ENCODE peak calls at places on chromosomes 16 and 17, in six cellular contexts. One of them, this sample, is unnamed.

GRCh38 chr17:2852211-2852610 is 56.0 kb downstream of the RAP1GAP2 start:
- DNase-seq in GM23338: no peak
- DNase-seq in psoas muscle: no peak
- DNase-seq in glutamatergic neuron: no peak
- DNase-seq in breast epithelium: no peak
- DNase-seq in cardiac fibroblast: no peak
- DNase-seq in this sample: no peak

GRCh38 chr16:11534262-11534661 is 52.5 kb downstream of the LITAF start:
- DNase-seq in cardiac fibroblast: peak; percentile 29
- DNase-seq in GM23338: no peak
- DNase-seq in glutamatergic neuron: no peak
- DNase-seq in breast epithelium: no peak
- DNase-seq in psoas muscle: no peak
- DNase-seq in this sample: no peak

GRCh38 chr17:39114744-39115534 is 36.5 kb downstream of the PLXDC1 start:
- DNase-seq in breast epithelium: no peak
- DNase-seq in GM23338: no peak
- DNase-seq in psoas muscle: no peak
- DNase-seq in glutamatergic neuron: no peak
- DNase-seq in cardiac fibroblast: peak; percentile 26
- DNase-seq in this sample: no peak

GRCh38 chr17:80544655-80545498 is at the start of gene RPTOR:
- DNase-seq in glutamatergic neuron: peak; percentile 95
- DNase-seq in psoas muscle: peak; percentile 94
- DNase-seq in GM23338: peak; percentile 95
- DNase-seq in cardiac fibroblast: peak; percentile 93
- DNase-seq in breast epithelium: peak; percentile 81
- DNase-seq in this sample: peak; percentile 88

GRCh38 chr17:3547628-3548027 is 10.0 kb downstream of the TRPV3 start:
- DNase-seq in breast epithelium: no peak
- DNase-seq in cardiac fibroblast: no peak
- DNase-seq in psoas muscle: no peak
- DNase-seq in glutamatergic neuron: no peak
- DNase-seq in GM23338: no peak
- DNase-seq in this sample: no peak

GRCh38 chr17:82020874-82021727 is 1.6 kb downstream of the CENPX start:
- DNase-seq in GM23338: peak; percentile 53
- DNase-seq in breast epithelium: peak; percentile 81
- DNase-seq in psoas muscle: peak; percentile 90
- DNase-seq in cardiac fibroblast: peak; percentile 79
- DNase-seq in glutamatergic neuron: peak; percentile 79
- DNase-seq in this sample: peak; percentile 53

GRCh38 chr17:8353736-8354135 is 14.1 kb downstream of the ODF4 start:
- DNase-seq in GM23338: no peak
- DNase-seq in glutamatergic neuron: no peak
- DNase-seq in cardiac fibroblast: no peak
- DNase-seq in breast epithelium: no peak
- DNase-seq in psoas muscle: no peak
- DNase-seq in this sample: no peak

GRCh38 chr17:76723812-76724211 is 2.6 kb downstream of the JMJD6 start:
- DNase-seq in cardiac fibroblast: no peak
- DNase-seq in breast epithelium: no peak
- DNase-seq in psoas muscle: no peak
- DNase-seq in glutamatergic neuron: no peak
- DNase-seq in GM23338: no peak
- DNase-seq in this sample: no peak

GRCh38 chr17:8922451-8922850 is 43.1 kb downstream of the PIK3R5 start:
- DNase-seq in GM23338: no peak
- DNase-seq in glutamatergic neuron: no peak
- DNase-seq in breast epithelium: no peak
- DNase-seq in psoas muscle: no peak
- DNase-seq in cardiac fibroblast: peak; percentile 96
- DNase-seq in this sample: no peak

GRCh38 chr16:56948234-56948633 is 13.5 kb upstream of the CETP start:
- DNase-seq in breast epithelium: no peak
- DNase-seq in cardiac fibroblast: no peak
- DNase-seq in psoas muscle: no peak
- DNase-seq in glutamatergic neuron: no peak
- DNase-seq in GM23338: no peak
- DNase-seq in this sample: no peak

GRCh38 chr17:32671891-32672290 is 185.1 kb downstream of the CDK5R1 start:
- DNase-seq in glutamatergic neuron: no peak
- DNase-seq in breast epithelium: no peak
- DNase-seq in GM23338: no peak
- DNase-seq in cardiac fibroblast: peak; percentile 11
- DNase-seq in psoas muscle: peak; percentile 63
- DNase-seq in this sample: no peak

GRCh38 chr17:9002610-9003354 is 18.5 kb upstream of the NTN1 start:
- DNase-seq in cardiac fibroblast: no peak
- DNase-seq in breast epithelium: no peak
- DNase-seq in psoas muscle: no peak
- DNase-seq in GM23338: peak; percentile 67
- DNase-seq in glutamatergic neuron: peak; percentile 74
- DNase-seq in this sample: peak; percentile 66

GRCh38 chr17:45873728-45874127 is 20.6 kb upstream of the MAPT start:
- DNase-seq in cardiac fibroblast: no peak
- DNase-seq in glutamatergic neuron: peak; percentile 31
- DNase-seq in psoas muscle: no peak
- DNase-seq in GM23338: no peak
- DNase-seq in breast epithelium: no peak
- DNase-seq in this sample: no peak

GRCh38 chr16:79847101-79847500 is 246.6 kb upstream of the MAF start:
- DNase-seq in glutamatergic neuron: no peak
- DNase-seq in psoas muscle: no peak
- DNase-seq in cardiac fibroblast: no peak
- DNase-seq in breast epithelium: no peak
- DNase-seq in GM23338: no peak
- DNase-seq in this sample: no peak

GRCh38 chr16:24635900-24636610 is 93.4 kb upstream of the TNRC6A start:
- DNase-seq in glutamatergic neuron: no peak
- DNase-seq in GM23338: no peak
- DNase-seq in breast epithelium: peak; percentile 78
- DNase-seq in psoas muscle: peak; percentile 82
- DNase-seq in cardiac fibroblast: peak; percentile 95
- DNase-seq in this sample: no peak

GRCh38 chr17:80986816-80987480 is 4.7 kb upstream of the CHMP6 start:
- DNase-seq in glutamatergic neuron: no peak
- DNase-seq in cardiac fibroblast: no peak
- DNase-seq in GM23338: no peak
- DNase-seq in psoas muscle: peak; percentile 69
- DNase-seq in breast epithelium: no peak
- DNase-seq in this sample: no peak

DNA sequence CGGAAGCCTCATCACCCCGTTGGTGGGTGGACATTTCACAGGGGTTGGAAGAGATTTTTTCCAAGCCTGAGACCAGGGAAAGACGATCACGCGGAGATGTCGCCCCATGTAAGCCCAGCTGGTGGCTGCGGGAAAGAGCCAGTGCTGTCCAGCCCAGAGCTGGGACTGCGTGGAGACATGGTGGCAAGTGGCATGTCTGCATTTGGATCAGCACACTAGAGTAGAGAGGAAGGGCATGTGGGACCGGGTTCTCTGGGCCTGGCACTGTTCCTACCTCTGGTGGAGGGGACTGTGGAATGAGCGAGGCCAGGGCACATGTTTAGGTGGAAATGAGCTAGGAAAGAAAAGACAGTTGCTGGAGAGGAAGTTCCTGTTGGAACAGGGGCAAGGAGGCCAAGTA is 20.0 kb downstream of the SBK1 start:
- DNase-seq in breast epithelium: no peak
- DNase-seq in cardiac fibroblast: no peak
- DNase-seq in glutamatergic neuron: no peak
- DNase-seq in psoas muscle: no peak
- DNase-seq in GM23338: no peak
- DNase-seq in this sample: no peak
- TF ChIP-seq CTCF in breast epithelium: no peak
- TF ChIP-seq CTCF in cardiac fibroblast: no peak
- TF ChIP-seq CTCF in glutamatergic neuron: no peak
- TF ChIP-seq CTCF in psoas muscle: no peak
- TF ChIP-seq CTCF in GM23338: no peak
- TF ChIP-seq CTCF in this sample: no peak

DNA sequence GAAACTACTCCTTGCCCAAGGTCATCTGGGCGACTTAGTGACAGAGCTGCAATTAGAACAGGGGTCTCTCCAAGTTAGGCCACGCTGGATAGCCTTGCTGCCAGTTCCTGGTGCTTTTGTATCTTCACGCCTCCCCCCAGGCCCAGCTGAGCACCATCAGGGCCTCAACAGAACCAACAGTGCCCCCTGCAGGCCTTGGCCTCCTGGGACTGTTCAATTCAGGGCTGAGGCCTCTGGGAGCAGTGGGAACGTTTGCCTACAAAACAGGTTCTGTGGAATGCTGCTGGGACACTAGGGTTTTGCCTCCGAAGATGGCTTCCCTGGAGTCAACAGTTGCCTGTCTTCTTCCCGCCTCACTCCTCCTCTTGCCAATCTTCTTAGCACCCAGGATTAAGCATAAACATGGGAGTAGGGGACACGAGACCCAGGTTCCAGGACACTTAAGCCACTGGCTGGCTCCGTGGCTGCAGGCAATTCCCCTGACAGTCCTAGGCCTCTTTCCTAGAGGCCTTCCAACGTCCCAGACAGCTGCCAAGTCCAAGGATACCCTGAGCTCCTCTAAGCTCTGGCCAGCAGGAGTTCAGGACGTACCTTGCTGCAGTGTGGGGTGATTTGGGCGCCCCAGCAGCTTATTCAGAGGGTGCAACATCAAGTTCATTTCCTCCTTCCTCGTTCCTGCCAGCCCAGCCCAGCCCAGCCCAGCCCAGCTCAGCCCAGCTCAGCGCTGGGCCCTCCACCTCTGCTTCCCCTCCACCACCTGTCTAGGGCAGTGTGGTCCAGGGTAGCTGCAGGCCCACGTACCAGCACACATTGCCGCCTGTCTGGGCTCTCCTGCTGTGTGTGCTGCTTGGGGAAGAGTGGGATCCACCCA is 246.6 kb upstream of the RPL38 start:
- DNase-seq in glutamatergic neuron: peak; percentile 68
- DNase-seq in GM23338: peak; percentile 95
- DNase-seq in breast epithelium: no peak
- DNase-seq in cardiac fibroblast: no peak
- DNase-seq in psoas muscle: no peak
- DNase-seq in this sample: peak; percentile 89
- TF ChIP-seq CTCF in glutamatergic neuron: peak; percentile 50
- TF ChIP-seq CTCF in GM23338: peak; percentile 89
- TF ChIP-seq CTCF in breast epithelium: peak; percentile 8
- TF ChIP-seq CTCF in cardiac fibroblast: no peak
- TF ChIP-seq CTCF in psoas muscle: peak; percentile 17
- TF ChIP-seq CTCF in this sample: peak; percentile 74

GRCh38 chr17:57419940-57420522 is 163.7 kb downstream of the MSI2 start:
- DNase-seq in breast epithelium: no peak
- DNase-seq in GM23338: peak; percentile 43
- DNase-seq in glutamatergic neuron: no peak
- DNase-seq in cardiac fibroblast: no peak
- DNase-seq in psoas muscle: no peak
- DNase-seq in this sample: no peak
- TF ChIP-seq CTCF in breast epithelium: no peak
- TF ChIP-seq CTCF in GM23338: peak; percentile 30
- TF ChIP-seq CTCF in glutamatergic neuron: no peak
- TF ChIP-seq CTCF in cardiac fibroblast: no peak
- TF ChIP-seq CTCF in psoas muscle: no peak
- TF ChIP-seq CTCF in this sample: no peak

GRCh38 chr17:55360971-55361370 is 60.7 kb downstream of the MMD start:
- DNase-seq in cardiac fibroblast: no peak
- DNase-seq in GM23338: no peak
- DNase-seq in glutamatergic neuron: no peak
- DNase-seq in psoas muscle: no peak
- DNase-seq in breast epithelium: no peak
- DNase-seq in this sample: no peak

GRCh38 chr17:55351027-55351625 is 70.5 kb downstream of the MMD start:
- DNase-seq in glutamatergic neuron: no peak
- DNase-seq in psoas muscle: no peak
- DNase-seq in cardiac fibroblast: no peak
- DNase-seq in breast epithelium: no peak
- DNase-seq in GM23338: no peak
- DNase-seq in this sample: no peak

GRCh38 chr17:55354010-55354409 is 67.6 kb downstream of the MMD start:
- DNase-seq in glutamatergic neuron: no peak
- DNase-seq in breast epithelium: no peak
- DNase-seq in GM23338: no peak
- DNase-seq in psoas muscle: no peak
- DNase-seq in cardiac fibroblast: no peak
- DNase-seq in this sample: no peak

GRCh38 chr17:55354941-55355340 is 66.7 kb downstream of the MMD start:
- DNase-seq in cardiac fibroblast: no peak
- DNase-seq in psoas muscle: no peak
- DNase-seq in GM23338: no peak
- DNase-seq in breast epithelium: no peak
- DNase-seq in glutamatergic neuron: no peak
- DNase-seq in this sample: no peak

DNA sequence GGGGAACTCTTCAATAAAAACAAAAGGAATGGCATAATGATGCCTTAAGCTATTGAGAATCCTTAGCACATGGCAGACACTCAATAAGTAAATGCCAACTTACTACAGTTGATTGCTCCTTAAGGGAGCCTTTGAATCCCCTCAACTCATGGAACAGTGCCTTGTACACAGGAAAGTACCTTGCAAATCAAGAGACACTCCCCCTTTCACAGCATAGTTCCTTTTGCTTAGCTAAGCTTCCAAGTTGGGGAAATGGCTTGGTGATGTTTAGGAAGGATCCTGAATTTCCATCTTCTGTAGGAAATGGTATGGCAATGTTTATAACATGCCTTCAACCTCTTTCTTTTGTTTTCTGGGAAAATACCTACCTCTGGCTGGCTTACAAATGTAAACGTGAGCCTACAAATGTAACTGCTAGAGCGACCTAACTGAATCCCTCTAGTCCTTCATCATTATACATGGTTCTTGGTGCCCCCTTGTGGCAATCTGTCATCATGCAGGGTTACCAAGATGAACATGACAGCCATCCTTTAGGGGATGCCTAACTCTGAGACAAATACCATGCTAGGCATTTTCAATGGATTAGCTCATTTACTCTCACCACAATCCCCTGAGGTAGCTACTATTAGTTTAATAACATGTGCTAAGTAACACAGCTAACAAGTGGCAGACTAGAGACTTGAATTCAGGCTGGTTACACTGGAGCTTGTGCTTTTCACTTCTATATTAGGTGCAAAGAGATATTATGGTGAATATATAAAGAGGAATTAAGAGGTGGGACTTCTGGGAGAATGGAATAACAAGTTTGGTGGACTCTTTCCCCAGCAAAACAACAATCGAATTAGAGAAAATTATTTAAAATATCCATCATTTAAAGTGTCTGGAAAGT is 65.0 kb downstream of the MMD start:
- DNase-seq in cardiac fibroblast: peak; percentile 78
- DNase-seq in GM23338: peak; percentile 96
- DNase-seq in psoas muscle: no peak
- DNase-seq in glutamatergic neuron: peak; percentile 81
- DNase-seq in breast epithelium: no peak
- DNase-seq in this sample: peak; percentile 76
- TF ChIP-seq CTCF in cardiac fibroblast: peak; percentile 78
- TF ChIP-seq CTCF in GM23338: peak; percentile 92
- TF ChIP-seq CTCF in psoas muscle: peak; percentile 67
- TF ChIP-seq CTCF in glutamatergic neuron: peak; percentile 89
- TF ChIP-seq CTCF in breast epithelium: peak; percentile 61
- TF ChIP-seq CTCF in this sample: peak; percentile 88

This sample was measured in endothelial cell.